ENCODE peak calls at places on chromosomes 6 and 20, in five cellular contexts. N, E, M, B and T are unnamed samples.

GRCh38 chr20:17610566-17611289 is 40.9 kb downstream of the DSTN start:
- DNase-seq in N (no peak), E (no peak), M (no peak), B (peak), T (no peak)

GRCh38 chr20:7937328-7937727 is 2.9 kb downstream of the HAO1 start:
- DNase-seq in N (no peak), E (no peak), M (no peak), B (no peak), T (no peak)

GRCh38 chr20:56893206-56893605 is 264.1 kb downstream of the TFAP2C start:
- DNase-seq in N (no peak), E (no peak), M (no peak), B (peak), T (no peak)

GRCh38 chr6:157181649-157182048 is 141.7 kb downstream of the TMEM242 start:
- DNase-seq in N (no peak), E (no peak), M (no peak), B (no peak), T (no peak)

GRCh38 chr20:36967636-36968035 is 16.1 kb upstream of the SAMHD1 start:
- DNase-seq in N (no peak), E (no peak), M (no peak), B (no peak), T (no peak)

GRCh38 chr20:57959018-57959417 is 249.2 kb upstream of the PMEPA1 start:
- DNase-seq in N (no peak), E (no peak), M (no peak), B (no peak), T (no peak)

GRCh38 chr6:80181352-80182081 is 75.0 kb downstream of the BCKDHB start:
- DNase-seq in N (no peak), E (peak), M (no peak), B (no peak), T (no peak)

GRCh38 chr6:64280569-64280968 is 645.0 kb downstream of the PHF3 start:
- DNase-seq in N (no peak), E (peak), M (peak), B (no peak), T (peak)

GRCh38 chr6:35534396-35535170 is 21.9 kb upstream of the TULP1 start:
- DNase-seq in N (no peak), E (no peak), M (no peak), B (no peak), T (no peak)